ENCODE peak calls at places on chromosomes 12 and 14, in four cellular contexts. One of them, this sample, is unnamed.

GRCh38 chr14:22379727-22380126 is 209.3 kb downstream of the DAD1 start:
- DNase-seq in OCI-LY7: no peak
- DNase-seq in ELF-1: no peak
- DNase-seq in fibroblast of the aortic adventitia: peak
- DNase-seq in this sample: no peak

GRCh38 chr12:132687211-132688164 is at the start of the genes POLE and PXMP2:
- DNase-seq in OCI-LY7: peak
- DNase-seq in ELF-1: peak
- DNase-seq in fibroblast of the aortic adventitia: peak
- DNase-seq in this sample: peak

GRCh38 chr12:15851919-15852318 is 30.3 kb upstream of the STRAP start:
- DNase-seq in OCI-LY7: no peak
- DNase-seq in ELF-1: no peak
- DNase-seq in fibroblast of the aortic adventitia: no peak
- DNase-seq in this sample: no peak

GRCh38 chr12:47085815-47086252 is 6.1 kb upstream of the AMIGO2 start:
- DNase-seq in OCI-LY7: no peak
- DNase-seq in ELF-1: peak
- DNase-seq in fibroblast of the aortic adventitia: peak
- DNase-seq in this sample: peak

GRCh38 chr12:47789712-47790489 is 16.9 kb downstream of the SLC48A1 start:
- DNase-seq in OCI-LY7: no peak
- DNase-seq in ELF-1: no peak
- DNase-seq in fibroblast of the aortic adventitia: no peak
- DNase-seq in this sample: no peak

GRCh38 chr14:76769636-76770292 is 8.5 kb downstream of the VASH1 start:
- DNase-seq in OCI-LY7: no peak
- DNase-seq in ELF-1: no peak
- DNase-seq in fibroblast of the aortic adventitia: no peak
- DNase-seq in this sample: no peak

GRCh38 chr12:111953455-111953854 is 59.5 kb downstream of the TMEM116 start:
- DNase-seq in OCI-LY7: no peak
- DNase-seq in ELF-1: no peak
- DNase-seq in fibroblast of the aortic adventitia: peak
- DNase-seq in this sample: no peak

GRCh38 chr14:21184252-21184651 is 28.4 kb upstream of the OR5AU1 start:
- DNase-seq in OCI-LY7: no peak
- DNase-seq in ELF-1: no peak
- DNase-seq in fibroblast of the aortic adventitia: no peak
- DNase-seq in this sample: no peak

GRCh38 chr14:68583527-68584275 is 209.2 kb downstream of the ZFP36L1 start:
- DNase-seq in OCI-LY7: no peak
- DNase-seq in ELF-1: no peak
- DNase-seq in fibroblast of the aortic adventitia: no peak
- DNase-seq in this sample: no peak

GRCh38 chr14:96055065-96055752 is 16.0 kb downstream of the C14orf132 start:
- DNase-seq in OCI-LY7: no peak
- DNase-seq in ELF-1: no peak
- DNase-seq in fibroblast of the aortic adventitia: no peak
- DNase-seq in this sample: no peak

GRCh38 chr12:68067762-68068376 is 78.6 kb downstream of the IFNG-AS1 start:
- DNase-seq in OCI-LY7: peak
- DNase-seq in ELF-1: no peak
- DNase-seq in fibroblast of the aortic adventitia: peak
- DNase-seq in this sample: peak

GRCh38 chr12:64560395-64561301 is 49.6 kb upstream of the RASSF3 start:
- DNase-seq in OCI-LY7: no peak
- DNase-seq in ELF-1: no peak
- DNase-seq in fibroblast of the aortic adventitia: peak
- DNase-seq in this sample: no peak

GRCh38 chr12:108856170-108856427 is 1.3 kb downstream of the SSH1 start:
- DNase-seq in OCI-LY7: no peak
- DNase-seq in ELF-1: no peak
- DNase-seq in fibroblast of the aortic adventitia: no peak
- DNase-seq in this sample: no peak

GRCh38 chr14:101005447-101005846 is 101.9 kb upstream of the RTL1 start:
- DNase-seq in OCI-LY7: no peak
- DNase-seq in ELF-1: no peak
- DNase-seq in fibroblast of the aortic adventitia: no peak
- DNase-seq in this sample: peak

GRCh38 chr12:106583578-106584103 is 837 bp downstream of the RFX4 start:
- DNase-seq in OCI-LY7: no peak
- DNase-seq in ELF-1: peak
- DNase-seq in fibroblast of the aortic adventitia: peak
- DNase-seq in this sample: no peak

GRCh38 chr14:56247495-56248087 is 129.4 kb downstream of the PELI2 start:
- DNase-seq in OCI-LY7: peak
- DNase-seq in ELF-1: no peak
- DNase-seq in fibroblast of the aortic adventitia: peak
- DNase-seq in this sample: peak

GRCh38 chr14:103770902-103771301 is 55.3 kb downstream of the ZFYVE21 start:
- DNase-seq in OCI-LY7: peak
- DNase-seq in ELF-1: peak
- DNase-seq in fibroblast of the aortic adventitia: no peak
- DNase-seq in this sample: peak

GRCh38 chr12:50620050-50620974 is 115.5 kb downstream of the DIP2B start:
- DNase-seq in OCI-LY7: no peak
- DNase-seq in ELF-1: peak
- DNase-seq in fibroblast of the aortic adventitia: peak
- DNase-seq in this sample: no peak

GRCh38 chr14:36313898-36314297 is 6.5 kb downstream of the MBIP start:
- DNase-seq in OCI-LY7: no peak
- DNase-seq in ELF-1: no peak
- DNase-seq in fibroblast of the aortic adventitia: no peak
- DNase-seq in this sample: peak